ENCODE peak calls at places on chromosomes 12 and 14, in six cellular contexts. W, B, I, U, P and M are unnamed samples. For H3K36me3, the result is how much of the 10 kb centered on the place peaks cover.

GRCh38 chr14:44180975-44181374 is 326.1 kb downstream of the FSCB start:
- DNase-seq in W (peak), B (no peak), P (no peak), I (no peak), U (no peak), M (no peak)

GRCh38 chr12:293199-293598 is 30.6 kb upstream of the SLC6A13 start:
- DNase-seq in W (no peak), I (no peak), P (no peak), U (no peak), B (no peak), M (no peak)

GRCh38 chr12:105733579-105733978 is 403.1 kb downstream of the C12orf75 start:
- DNase-seq in U (no peak), P (no peak), W (no peak), I (no peak), B (no peak), M (no peak)

GRCh38 chr12:120007272-120007671 is 18.2 kb downstream of the BICDL1 start:
- DNase-seq in U (no peak), B (no peak), W (no peak), I (no peak), P (no peak), M (no peak)

GRCh38 chr14:99754141-99755067 is 38.8 kb upstream of the EML1 start:
- DNase-seq in I (no peak), U (no peak), W (no peak), B (no peak), P (no peak), M (no peak)

GRCh38 chr12:101277443-101277842 is 2.5 kb upstream of the UTP20 start:
- DNase-seq in P (no peak), B (no peak), W (no peak), U (no peak), I (no peak), M (no peak)

GRCh38 chr12:2179953-2180736 is 127.4 kb downstream of the CACNA1C start:
- DNase-seq in W (peak), I (peak), P (peak), B (peak), U (peak), M (no peak)

GRCh38 chr12:115305275-115305674 is 621.3 kb upstream of the TBX3 start:
- DNase-seq in U (no peak), W (no peak), I (no peak), B (no peak), P (no peak), M (no peak)

GRCh38 chr14:38839743-38840375 is 263.2 kb downstream of the SEC23A start:
- DNase-seq in W (peak), U (no peak), P (peak), I (no peak), B (no peak), M (no peak)

GRCh38 chr12:92543359-92543758 is 159.4 kb upstream of the PLEKHG7 start:
- DNase-seq in W (no peak), U (no peak), I (peak), P (no peak), B (no peak), M (no peak)

GRCh38 chr12:124835652-124836410 is 27.8 kb downstream of the SCARB1 start:
- DNase-seq in W (no peak), B (no peak), U (no peak), I (no peak), P (no peak), M (no peak)

GRCh38 chr14:22824711-22825359 is 4.9 kb upstream of the MRPL52 start:
- DNase-seq in U (peak), I (peak), P (peak), B (no peak), W (peak), M (no peak)

GRCh38 chr12:100199347-100200136 is 1.1 kb upstream of the ACTR6 start:
- DNase-seq in B (no peak), W (peak), U (no peak), P (no peak), I (peak), M (peak)

GRCh38 chr14:65840786-65841185 is 428.3 kb downstream of the FUT8 start:
- DNase-seq in W (peak), P (no peak), B (no peak), U (peak), I (no peak), M (no peak)

GRCh38 chr12:130634866-130635265 is 81.2 kb downstream of the RIMBP2 start:
- DNase-seq in W (no peak), P (no peak), U (no peak), B (no peak), I (no peak), M (no peak)

GRCh38 chr14:72613196-72613974 is 280.5 kb downstream of the DPF3 start:
- DNase-seq in I (peak), B (no peak), W (peak), U (no peak), P (no peak), M (peak)

GRCh38 chr14:35509846-35510245 is 24.1 kb upstream of the INSM2 start:
- DNase-seq in I (no peak), W (no peak), B (no peak), P (no peak), U (no peak), M (no peak)

GRCh38 chr12:31853977-31854376 is 105.2 kb upstream of the RESF1 start:
- DNase-seq in B (no peak), W (peak), U (no peak), I (no peak), P (no peak), M (no peak)

GRCh38 chr12:25994252-25994651 is 35.8 kb downstream of the RASSF8 start:
- DNase-seq in P (peak), B (no peak), I (no peak), W (peak), U (peak), M (no peak)

GRCh38 chr14:93976477-93977057 is at the start of gene ASB2:
- DNase-seq in I (no peak), B (no peak), W (peak), U (peak), P (no peak), M (no peak)

GRCh38 chr14:45249847-45250575 is 3.0 kb downstream of the MIS18BP1 start:
- DNase-seq in W (peak), I (peak), B (no peak), U (peak), P (peak), M (no peak)

GRCh38 chr12:71694099-71694820 is 8.4 kb downstream of the TMEM19 start:
- DNase-seq in U (no peak), B (no peak), P (no peak), I (peak), W (no peak), M (no peak)

GRCh38 chr12:125434936-125435443 is 369.8 kb downstream of the AACS start:
- DNase-seq in U (no peak), B (no peak), W (no peak), I (no peak), P (no peak), M (no peak)

GRCh38 chr14:72518809-72519377 is 375.0 kb downstream of the DPF3 start:
- DNase-seq in W (no peak), I (no peak), U (no peak), B (no peak), P (no peak), M (no peak)

GRCh38 chr14:52079239-52079956 is 10.5 kb upstream of the NID2 start:
- DNase-seq in B (no peak), I (no peak), P (peak), W (peak), U (peak), M (no peak)

GRCh38 chr12:51246254-51246853 is 7.7 kb downstream of the DAZAP2 start:
- DNase-seq in B (no peak), I (peak), W (peak), U (peak), P (peak), M (no peak)

GRCh38 chr12:125461831-125462230 is 396.6 kb downstream of the AACS start:
- DNase-seq in B (no peak), I (no peak), P (no peak), U (no peak), W (no peak), M (no peak)

GRCh38 chr14:59004012-59004411 is 184.5 kb upstream of the DAAM1 start:
- DNase-seq in P (no peak), U (peak), I (no peak), B (no peak), W (peak), M (no peak)

GRCh38 chr12:95574799-95575452 is 23.6 kb upstream of the USP44 start:
- DNase-seq in U (peak), I (no peak), B (no peak), W (peak), P (peak), M (no peak)

GRCh38 chr12:128976120-128976519 is 122.8 kb downstream of the GLT1D1 start:
- DNase-seq in W (no peak), U (no peak), B (no peak), I (no peak), P (peak), M (peak)

GRCh38 chr12:66662179-66662578 is 16.7 kb downstream of the GRIP1 start:
- DNase-seq in U (no peak), B (no peak), I (no peak), W (no peak), P (no peak), M (no peak)

GRCh38 chr12:76916170-76916540 is 37.3 kb upstream of the CSRP2 start:
- DNase-seq in B (no peak), I (no peak), W (peak), P (no peak), U (peak), M (no peak)

GRCh38 chr12:97404549-97404948 is 58.1 kb upstream of the RMST start:
- DNase-seq in W (peak), B (no peak), U (peak), P (peak), I (peak), M (no peak)

GRCh38 chr12:6367065-6367968 is 8.0 kb downstream of the SCNN1A start:
- DNase-seq in P (no peak), I (no peak), B (no peak), U (peak), W (peak), M (no peak)

GRCh38 chr12:52207895-52208294 is 16.1 kb upstream of the KRT80 start:
- DNase-seq in U (peak), B (no peak), I (peak), P (no peak), W (peak), M (no peak)

GRCh38 chr12:82019533-82019932 is 260.4 kb upstream of the PPFIA2 start:
- DNase-seq in P (no peak), W (peak), U (no peak), I (no peak), B (no peak), M (no peak)

GRCh38 chr12:46983959-46984833 is 95.2 kb upstream of the PCED1B start:
- DNase-seq in P (peak), I (peak), W (peak), B (no peak), U (peak), M (no peak)

GRCh38 chr12:91023326-91024004 is 18.7 kb upstream of the EPYC start:
- DNase-seq in B (no peak), P (peak), W (peak), I (no peak), U (peak), M (no peak)

GRCh38 chr14:66624319-66624937 is 116.5 kb downstream of the GPHN start:
- DNase-seq in W (peak), U (peak), I (peak), B (no peak), P (peak), M (peak)

GRCh38 chr14:103503296-103503695 is 19.3 kb downstream of the CKB start:
- DNase-seq in I (no peak), B (no peak), P (no peak), W (no peak), U (no peak), M (no peak)
- H3K36me3 ChIP-seq in I (under half), B (under half), P (half or more), W (under half), U (half or more), M (under half)

GRCh38 chr12:57511161-57511560 is 9.2 kb downstream of the DDIT3 start:
- DNase-seq in P (no peak), B (no peak), U (no peak), I (no peak), W (no peak), M (no peak)
- H3K36me3 ChIP-seq in P (half or more), B (half or more), U (half or more), I (under half), W (half or more), M (half or more)

DNA sequence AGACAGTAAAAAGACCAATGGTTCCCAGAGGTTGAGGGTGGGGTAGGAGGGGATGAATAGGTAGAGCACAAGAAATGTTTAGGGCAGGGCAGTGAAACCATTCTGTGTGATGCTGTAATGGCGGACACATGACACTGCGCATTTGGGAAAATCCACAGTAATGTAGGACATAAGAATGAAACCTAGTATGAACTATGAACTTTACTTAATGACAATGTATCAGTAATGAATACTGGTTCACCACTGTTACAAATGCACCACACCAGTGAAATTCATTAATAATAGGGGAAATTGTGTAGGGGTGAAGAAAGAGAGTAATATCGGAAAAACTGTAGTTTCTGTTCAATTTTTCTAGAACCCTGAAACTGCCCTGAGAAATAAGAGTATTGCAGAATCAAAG is 5.6 kb downstream of the ERH start:
- DNase-seq in P (no peak), U (no peak), I (no peak), B (no peak), W (no peak), M (no peak)
- H3K36me3 ChIP-seq in P (under half), U (under half), I (under half), B (under half), W (under half), M (half or more)

GRCh38 chr14:68881396-68881795 is 88.5 kb upstream of the ZFP36L1 start:
- DNase-seq in B (no peak), W (no peak), I (no peak), U (no peak), P (no peak), M (no peak)
- H3K36me3 ChIP-seq in B (half or more), W (half or more), I (half or more), U (half or more), P (half or more), M (half or more)

GRCh38 chr14:102665665-102666064 is 73.2 kb downstream of the RCOR1 start:
- DNase-seq in P (no peak), I (no peak), B (no peak), U (no peak), W (no peak), M (no peak)
- H3K36me3 ChIP-seq in P (under half), I (under half), B (under half), U (under half), W (under half), M (under half)

GRCh38 chr12:121010860-121011259 is 5.4 kb downstream of the C12orf43 start:
- DNase-seq in P (no peak), W (no peak), I (no peak), U (no peak), B (no peak), M (no peak)

GRCh38 chr12:121008347-121009098 is 7.8 kb downstream of the C12orf43 start:
- DNase-seq in B (no peak), P (no peak), I (no peak), U (no peak), W (no peak), M (no peak)

GRCh38 chr12:121011820-121012219 is 4.5 kb downstream of the C12orf43 start:
- DNase-seq in I (no peak), U (no peak), P (no peak), W (no peak), B (no peak), M (no peak)

GRCh38 chr12:121013715-121014114 is 2.6 kb downstream of the C12orf43 start:
- DNase-seq in P (no peak), B (no peak), W (no peak), U (no peak), I (no peak), M (no peak)

GRCh38 chr12:121009744-121010143 is 6.5 kb downstream of the C12orf43 start:
- DNase-seq in B (no peak), U (peak), W (peak), P (peak), I (peak), M (no peak)
- H3K36me3 ChIP-seq in B (under half), U (under half), W (under half), P (under half), I (under half), M (under half)

DNA sequence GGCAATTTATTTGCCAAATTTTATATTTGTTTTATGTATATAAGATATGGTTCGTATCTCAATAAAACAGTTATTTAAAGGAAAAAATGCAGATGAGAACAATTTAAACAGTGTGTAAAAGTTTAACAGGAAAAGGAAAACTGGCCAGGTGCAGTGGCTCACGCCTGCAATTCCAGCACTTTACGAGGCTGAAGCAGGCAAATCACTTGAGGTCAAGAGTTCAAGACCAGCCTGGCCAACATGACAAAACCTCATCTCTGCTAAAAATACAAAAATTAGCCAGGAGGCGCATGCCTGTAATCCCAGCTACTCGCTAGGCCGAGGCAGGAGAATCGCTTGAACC is 22.3 kb downstream of the G2E3 start:
- DNase-seq in U (no peak), I (no peak), P (no peak), B (no peak), W (no peak), M (no peak)
- H3K36me3 ChIP-seq in U (under half), I (under half), P (under half), B (under half), W (under half), M (under half)

GRCh38 chr12:23186950-23187349 is 562.0 kb downstream of the ETNK1 start:
- DNase-seq in U (no peak), I (no peak), B (no peak), P (no peak), W (no peak), M (no peak)
- H3K36me3 ChIP-seq in U (under half), I (under half), B (under half), P (under half), W (under half), M (under half)

GRCh38 chr14:103315368-103315911 is 18.6 kb upstream of the EIF5 start:
- DNase-seq in I (peak), W (peak), U (peak), P (no peak), B (peak), M (no peak)
- H3K36me3 ChIP-seq in I (under half), W (under half), U (under half), P (under half), B (under half), M (under half)